ENCODE peak calls at places on chromosome 11, in nine cellular contexts. U is stimulated activated naive CD8-positive, alpha-beta T cell treated with anti-CD3 and anti-CD28 coated beads, Interleukin-15, Interleukin-2, amounts not matched to agents 100 U/mL and 50 U/mL, for 24 hours; Y is M059J; Q is NCI-H1048; S is retina; T is activated T-helper 1 cell treated with anti-CD3 and anti-CD28 coated beads, Interleukin-2, amount 50 U/mL, for 16 hours; H is stimulated activated CD4-positive, alpha-beta T cell treated with anti-CD3 and anti-CD28 coated beads, Interleukin-15, amount 100 ng/mL, for 24 hours; V is dorsolateral prefrontal cortex; M is H9. Z is an unnamed sample.
A peak's percentile ranks its signal among the peaks of the same experiment; 100 is the strongest.

GRCh38 chr11:13726456-13726855 is 58.0 kb downstream of the FAR1 start:
- DNase-seq in U (no peak), Y (no peak), Q (no peak), S (no peak), T (no peak), H (no peak), V (no peak), M (no peak), Z (no peak)

GRCh38 chr11:58574851-58575250 is 805 bp downstream of the LPXN start:
- DNase-seq in U (no peak), Y (peak; percentile 60), Q (no peak), S (no peak), T (no peak), H (no peak), V (no peak), M (no peak), Z (no peak)

GRCh38 chr11:111086058-111086457 is 159.5 kb upstream of the POU2AF2 start:
- DNase-seq in U (no peak), Y (no peak), Q (no peak), S (no peak), T (no peak), H (no peak), V (no peak), M (no peak), Z (no peak)

GRCh38 chr11:65640483-65641207 is 2.7 kb downstream of the SIPA1 start:
- DNase-seq in U (peak; percentile 54), Y (no peak), Q (no peak), S (no peak), T (no peak), H (peak; percentile 46), V (no peak), M (no peak), Z (no peak)

GRCh38 chr11:6734616-6735015 is 37.2 kb downstream of the OR2AG2 start:
- DNase-seq in U (no peak), Y (no peak), Q (no peak), S (no peak), T (no peak), H (peak; percentile 19), V (no peak), M (no peak), Z (no peak)

GRCh38 chr11:64086263-64086938 is 50.7 kb downstream of the FLRT1 start:
- DNase-seq in U (no peak), Y (no peak), Q (no peak), S (no peak), T (no peak), H (no peak), V (no peak), M (no peak), Z (no peak)

GRCh38 chr11:107783121-107783520 is 71.3 kb upstream of the SLN start:
- DNase-seq in U (no peak), Y (no peak), Q (no peak), S (no peak), T (no peak), H (no peak), V (no peak), M (no peak), Z (no peak)

GRCh38 chr11:19848219-19848618 is 135.6 kb downstream of the NAV2 start:
- DNase-seq in U (no peak), Y (no peak), Q (no peak), S (no peak), T (no peak), H (no peak), V (no peak), M (peak; percentile 39), Z (no peak)

GRCh38 chr11:83571301-83571700 is 285.1 kb upstream of the CCDC90B start:
- DNase-seq in U (no peak), Y (peak; percentile 15), Q (no peak), S (no peak), T (no peak), H (no peak), V (no peak), M (no peak), Z (no peak)

GRCh38 chr11:95245038-95245437 is 14.0 kb upstream of the SESN3 start:
- DNase-seq in U (no peak), Y (no peak), Q (no peak), S (no peak), T (no peak), H (peak; percentile 6), V (no peak), M (no peak), Z (no peak)

GRCh38 chr11:123063396-123064267 is 1.7 kb upstream of the HSPA8 start:
- DNase-seq in U (peak; percentile 50), Y (peak; percentile 57), Q (no peak), S (peak; percentile 88), T (no peak), H (peak; percentile 52), V (no peak), M (no peak), Z (no peak)

GRCh38 chr11:94749367-94749766 is 18.8 kb upstream of the AMOTL1 start:
- DNase-seq in U (no peak), Y (peak; percentile 86), Q (no peak), S (no peak), T (no peak), H (no peak), V (no peak), M (no peak), Z (no peak)